ENCODE peak calls at places on chromosomes 5 and 9, in eight cellular contexts. One of them, this sample, is unnamed.

GRCh38 chr5:58407042-58407709 is 52.7 kb downstream of the PLK2 start:
- DNase-seq in Panc1: peak
- DNase-seq in GM12891: no peak
- DNase-seq in KG1: no peak
- DNase-seq in glomerular endothelial cell: no peak
- DNase-seq in right cardiac atrium: no peak
- DNase-seq in amygdala: no peak
- DNase-seq in Peyer's patch: no peak
- DNase-seq in this sample: no peak

GRCh38 chr5:135944967-135945560 is 9.7 kb downstream of the LECT2 start:
- DNase-seq in Panc1: peak
- DNase-seq in GM12891: no peak
- DNase-seq in KG1: peak
- DNase-seq in glomerular endothelial cell: peak
- DNase-seq in right cardiac atrium: peak
- DNase-seq in amygdala: no peak
- DNase-seq in Peyer's patch: peak
- DNase-seq in this sample: peak

GRCh38 chr9:89606567-89607311 is 1.9 kb downstream of the GADD45G start:
- DNase-seq in Panc1: no peak
- DNase-seq in GM12891: no peak
- DNase-seq in KG1: no peak
- DNase-seq in glomerular endothelial cell: no peak
- DNase-seq in right cardiac atrium: peak
- DNase-seq in amygdala: no peak
- DNase-seq in Peyer's patch: peak
- DNase-seq in this sample: no peak

GRCh38 chr9:68530618-68531017 is 10.1 kb downstream of the TMEM252 start:
- DNase-seq in Panc1: no peak
- DNase-seq in GM12891: no peak
- DNase-seq in KG1: no peak
- DNase-seq in glomerular endothelial cell: no peak
- DNase-seq in right cardiac atrium: peak
- DNase-seq in amygdala: no peak
- DNase-seq in Peyer's patch: peak
- DNase-seq in this sample: no peak

GRCh38 chr9:117403848-117404247 is 11.0 kb downstream of the ASTN2 start:
- DNase-seq in Panc1: no peak
- DNase-seq in GM12891: no peak
- DNase-seq in KG1: no peak
- DNase-seq in glomerular endothelial cell: no peak
- DNase-seq in right cardiac atrium: no peak
- DNase-seq in amygdala: no peak
- DNase-seq in Peyer's patch: no peak
- DNase-seq in this sample: no peak

GRCh38 chr5:80866372-80866771 is 93.8 kb upstream of the RASGRF2 start:
- DNase-seq in Panc1: no peak
- DNase-seq in GM12891: no peak
- DNase-seq in KG1: no peak
- DNase-seq in glomerular endothelial cell: no peak
- DNase-seq in right cardiac atrium: no peak
- DNase-seq in amygdala: no peak
- DNase-seq in Peyer's patch: no peak
- DNase-seq in this sample: no peak

GRCh38 chr9:135608294-135608998 is 30.9 kb downstream of the GLT6D1 start:
- DNase-seq in Panc1: no peak
- DNase-seq in GM12891: no peak
- DNase-seq in KG1: no peak
- DNase-seq in glomerular endothelial cell: no peak
- DNase-seq in right cardiac atrium: no peak
- DNase-seq in amygdala: no peak
- DNase-seq in Peyer's patch: peak
- DNase-seq in this sample: no peak

GRCh38 chr5:55773057-55773456 is 35.2 kb downstream of the DDX4 start:
- DNase-seq in Panc1: no peak
- DNase-seq in GM12891: no peak
- DNase-seq in KG1: no peak
- DNase-seq in glomerular endothelial cell: no peak
- DNase-seq in right cardiac atrium: no peak
- DNase-seq in amygdala: no peak
- DNase-seq in Peyer's patch: no peak
- DNase-seq in this sample: no peak

GRCh38 chr5:68347549-68347948 is 132.0 kb downstream of the PIK3R1 start:
- DNase-seq in Panc1: no peak
- DNase-seq in GM12891: no peak
- DNase-seq in KG1: no peak
- DNase-seq in glomerular endothelial cell: no peak
- DNase-seq in right cardiac atrium: no peak
- DNase-seq in amygdala: no peak
- DNase-seq in Peyer's patch: no peak
- DNase-seq in this sample: no peak

GRCh38 chr5:155773680-155774079 is 553.3 kb upstream of the SGCD start:
- DNase-seq in Panc1: no peak
- DNase-seq in GM12891: no peak
- DNase-seq in KG1: no peak
- DNase-seq in glomerular endothelial cell: no peak
- DNase-seq in right cardiac atrium: no peak
- DNase-seq in amygdala: no peak
- DNase-seq in Peyer's patch: no peak
- DNase-seq in this sample: no peak

This sample was measured in T1000.